ENCODE peak calls at places on chromosomes 11 and 22, in four cellular contexts. K is IMR-90, Z is K562, M is keratinocyte. Y is an unnamed sample.

GRCh38 chr11:134539285-134539684 is 127.2 kb upstream of the B3GAT1 start:
- DNase-seq in K (no peak), Z (no peak), M (no peak), Y (no peak)

GRCh38 chr11:60964801-60965200 is 6.7 kb upstream of the CD6 start:
- DNase-seq in Z (no peak), M (no peak), K (no peak), Y (no peak)

GRCh38 chr11:47590026-47590861 is 3.8 kb downstream of the FAM180B start:
- DNase-seq in Z (no peak), K (no peak), M (no peak), Y (peak; percentile 56)

GRCh38 chr22:19814428-19814827 is 40.2 kb downstream of the GNB1L start:
- DNase-seq in Z (no peak), K (no peak), M (no peak), Y (no peak)

GRCh38 chr22:24201681-24202590 is 20.6 kb downstream of the SUSD2 start:
- DNase-seq in K (peak; percentile 35), M (no peak), Z (no peak), Y (no peak)

GRCh38 chr11:134373591-134374052 is 38.4 kb downstream of the B3GAT1 start:
- DNase-seq in Z (no peak), M (no peak), K (no peak), Y (no peak)

GRCh38 chr11:3128356-3129180 is 36.5 kb downstream of the OSBPL5 start:
- DNase-seq in K (no peak), Z (no peak), M (no peak), Y (no peak)

GRCh38 chr11:107708787-107709186 is 3.1 kb downstream of the SLN start:
- DNase-seq in K (no peak), M (no peak), Z (no peak), Y (no peak)

GRCh38 chr22:50697667-50698506 is 25.3 kb downstream of the SHANK3 start:
- DNase-seq in Z (no peak), K (no peak), M (no peak), Y (no peak)

GRCh38 chr11:78408619-78409018 is 9.0 kb downstream of the GAB2 start:
- DNase-seq in K (no peak), M (no peak), Z (no peak), Y (no peak)

GRCh38 chr11:119103793-119104192 is 2.1 kb upstream of the DPAGT1 start:
- DNase-seq in M (no peak), Z (peak; percentile 33), K (no peak), Y (no peak)

GRCh38 chr11:95132956-95133355 is 43.3 kb downstream of the ENDOD1 start:
- DNase-seq in M (peak; percentile 56), K (no peak), Z (no peak), Y (no peak)

DNA sequence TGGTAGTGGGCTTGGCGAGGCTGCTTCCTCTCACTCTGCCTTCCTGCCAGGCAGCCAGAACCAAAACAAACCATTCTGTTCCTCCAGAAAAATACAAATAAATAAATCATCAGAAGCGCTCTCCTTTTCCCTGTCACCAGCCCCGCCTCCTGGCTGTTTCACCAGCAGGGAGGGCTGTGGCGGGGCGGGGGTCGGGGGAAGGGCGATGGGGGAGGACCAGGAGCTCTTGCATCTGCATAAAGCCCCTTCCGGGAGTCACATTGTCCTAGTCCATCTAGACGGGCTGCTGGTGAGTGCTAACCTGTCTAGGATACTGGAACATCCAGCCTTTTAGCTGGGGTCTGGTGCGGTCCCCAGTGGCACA is 20.8 kb downstream of the SHISAL1 start:
- DNase-seq in M (no peak), Z (no peak), K (no peak), Y (no peak)
- H3K4me2 ChIP-seq in M (no peak overlapping the region), Z (no peak overlapping the region), K (no peak overlapping the region), Y (no peak overlapping the region)

GRCh38 chr22:40747361-40747760 is 68.1 kb downstream of the MCHR1 start:
- DNase-seq in M (no peak), Z (no peak), K (no peak), Y (no peak)
- H3K9me1 ChIP-seq in M (no peaks in the 10 kb centered on the region), Z (no peaks in the 10 kb centered on the region), K (no peaks in the 10 kb centered on the region), Y (no peaks in the 10 kb centered on the region)

GRCh38 chr11:111735262-111736116 is 30.7 kb downstream of the PPP2R1B start:
- DNase-seq in M (peak; percentile 75), K (peak; percentile 99), Z (no peak), Y (peak; percentile 98)
- H3K4me2 ChIP-seq in M (peak overlapping the region; percentile 87), K (peak overlapping the region; percentile 62), Z (no peak overlapping the region), Y (peak overlapping the region; percentile 34)

GRCh38 chr11:66844496-66845142 is 1.4 kb downstream of the RCE1 start:
- DNase-seq in M (no peak), K (no peak), Z (no peak), Y (no peak)
- H3K9me1 ChIP-seq in M (no peaks in the 10 kb centered on the region), K (no peaks in the 10 kb centered on the region), Z (no peaks in the 10 kb centered on the region), Y (no peaks in the 10 kb centered on the region)